ENCODE peak calls at places on chromosome 7, in four cellular contexts. T, H, W and E are unnamed samples.

GRCh38 chr7:16684935-16685334 is 39.0 kb downstream of the BZW2 start:
- DNase-seq in T (no peak), H (no peak), W (no peak), E (no peak)

GRCh38 chr7:13742719-13743640 is 246.5 kb downstream of the ETV1 start:
- DNase-seq in T (peak), H (no peak), W (peak), E (no peak)

GRCh38 chr7:155206286-155207020 is 91.2 kb upstream of the INSIG1 start:
- DNase-seq in T (peak), H (peak), W (no peak), E (no peak)

GRCh38 chr7:2947381-2947780 is 96.3 kb downstream of the CARD11 start:
- DNase-seq in T (no peak), H (no peak), W (no peak), E (no peak)

GRCh38 chr7:99109108-99110051 is 34.5 kb downstream of the SMURF1 start:
- DNase-seq in T (peak), H (no peak), W (no peak), E (no peak)

GRCh38 chr7:11221931-11222330 is 248.3 kb downstream of the PHF14 start:
- DNase-seq in T (no peak), H (no peak), W (no peak), E (no peak)

GRCh38 chr7:128098629-128099028 is 67.4 kb upstream of the LRRC4 start:
- DNase-seq in T (no peak), H (no peak), W (no peak), E (no peak)

GRCh38 chr7:12066004-12066403 is 145.1 kb upstream of the TMEM106B start:
- DNase-seq in T (no peak), H (no peak), W (no peak), E (no peak)

GRCh38 chr7:44508328-44508990 is 18.0 kb upstream of the NUDCD3 start:
- DNase-seq in T (no peak), H (no peak), W (no peak), E (no peak)

GRCh38 chr7:33750177-33750576 is 155.2 kb upstream of the BMPER start:
- DNase-seq in T (peak), H (no peak), W (no peak), E (no peak)

GRCh38 chr7:149286811-149287400 is 24.9 kb downstream of the ZNF783 start:
- DNase-seq in T (peak), H (no peak), W (peak), E (peak)

GRCh38 chr7:82729172-82730030 is 285.8 kb upstream of the CACNA2D1 start:
- DNase-seq in T (peak), H (no peak), W (peak), E (no peak)

GRCh38 chr7:117806011-117806410 is 67.2 kb downstream of the CTTNBP2 start:
- DNase-seq in T (no peak), H (no peak), W (no peak), E (no peak)

GRCh38 chr7:12674861-12675260 is 12.6 kb upstream of the ARL4A start:
- DNase-seq in T (peak), H (no peak), W (peak), E (peak)

GRCh38 chr7:20722941-20723340 is 63.7 kb downstream of the SP8 start:
- DNase-seq in T (no peak), H (no peak), W (no peak), E (no peak)

GRCh38 chr7:82961240-82961639 is 201.4 kb downstream of the PCLO start:
- DNase-seq in T (no peak), H (no peak), W (no peak), E (no peak)

GRCh38 chr7:29189743-29190201 is 4.8 kb upstream of the CHN2 start:
- DNase-seq in T (peak), H (no peak), W (peak), E (peak)

GRCh38 chr7:70778585-70778984 is 353.4 kb upstream of the GALNT17 start:
- DNase-seq in T (no peak), H (no peak), W (no peak), E (no peak)

GRCh38 chr7:3657201-3657600 is 356.1 kb downstream of the SDK1 start:
- DNase-seq in T (no peak), H (no peak), W (no peak), E (no peak)

GRCh38 chr7:20408467-20408826 is 77.7 kb downstream of the ITGB8 start:
- DNase-seq in T (peak), H (no peak), W (no peak), E (peak)

GRCh38 chr7:34133356-34133982 is 228.1 kb downstream of the BMPER start:
- DNase-seq in T (peak), H (peak), W (peak), E (no peak)

GRCh38 chr7:138979226-138979979 is 1.8 kb downstream of the KIAA1549 start:
- DNase-seq in T (peak), H (no peak), W (no peak), E (no peak)

GRCh38 chr7:140074780-140075179 is 12.0 kb upstream of the PARP12 start:
- DNase-seq in T (no peak), H (no peak), W (no peak), E (no peak)

GRCh38 chr7:26681819-26682418 is 182.5 kb downstream of the SKAP2 start:
- DNase-seq in T (peak), H (no peak), W (peak), E (no peak)

GRCh38 chr7:75628055-75628454 is 110.7 kb downstream of the HIP1 start:
- DNase-seq in T (no peak), H (no peak), W (no peak), E (no peak)

GRCh38 chr7:118352854-118353453 is 128.4 kb downstream of the ANKRD7 start:
- DNase-seq in T (peak), H (no peak), W (peak), E (no peak)

GRCh38 chr7:78528964-78529363 is 730.4 kb downstream of the PHTF2 start:
- DNase-seq in T (no peak), H (no peak), W (no peak), E (no peak)